ENCODE peak calls at places on chromosomes 2 and 18, in eight cellular contexts. One of them, this sample, is unnamed. For H3K36me3, the result is how much of the 10 kb centered on the place peaks cover.

GRCh38 chr2:130837811-130838565 is 1.3 kb downstream of the ARHGEF4 start:
- DNase-seq in MM.1S: no peak
- DNase-seq in neuronal stem cell: no peak
- DNase-seq in spleen: no peak
- DNase-seq in GM23248: no peak
- DNase-seq in breast epithelium: no peak
- DNase-seq in SK-N-SH: no peak
- DNase-seq in GM23338: peak
- DNase-seq in this sample: peak

GRCh38 chr2:33433279-33434235 is 42.9 kb upstream of the RASGRP3 start:
- DNase-seq in MM.1S: no peak
- DNase-seq in neuronal stem cell: no peak
- DNase-seq in spleen: no peak
- DNase-seq in GM23248: no peak
- DNase-seq in breast epithelium: no peak
- DNase-seq in SK-N-SH: no peak
- DNase-seq in GM23338: no peak
- DNase-seq in this sample: no peak

GRCh38 chr2:102256281-102256680 is 55.1 kb upstream of the IL1RL1 start:
- DNase-seq in MM.1S: peak
- DNase-seq in neuronal stem cell: no peak
- DNase-seq in spleen: no peak
- DNase-seq in GM23248: no peak
- DNase-seq in breast epithelium: no peak
- DNase-seq in SK-N-SH: no peak
- DNase-seq in GM23338: no peak
- DNase-seq in this sample: no peak

GRCh38 chr2:137886432-137886831 is 77.8 kb upstream of the HNMT start:
- DNase-seq in MM.1S: no peak
- DNase-seq in neuronal stem cell: no peak
- DNase-seq in spleen: no peak
- DNase-seq in GM23248: no peak
- DNase-seq in breast epithelium: no peak
- DNase-seq in SK-N-SH: no peak
- DNase-seq in GM23338: peak
- DNase-seq in this sample: no peak

GRCh38 chr2:226661789-226662545 is 137.7 kb downstream of the IRS1 start:
- DNase-seq in MM.1S: no peak
- DNase-seq in neuronal stem cell: no peak
- DNase-seq in spleen: no peak
- DNase-seq in GM23248: peak
- DNase-seq in breast epithelium: no peak
- DNase-seq in SK-N-SH: no peak
- DNase-seq in GM23338: no peak
- DNase-seq in this sample: no peak

GRCh38 chr18:29225351-29225750 is 1048.4 kb upstream of the CDH2 start:
- DNase-seq in MM.1S: no peak
- DNase-seq in neuronal stem cell: no peak
- DNase-seq in spleen: no peak
- DNase-seq in GM23248: peak
- DNase-seq in breast epithelium: no peak
- DNase-seq in SK-N-SH: no peak
- DNase-seq in GM23338: no peak
- DNase-seq in this sample: no peak

GRCh38 chr2:221347471-221347870 is 224.6 kb downstream of the EPHA4 start:
- DNase-seq in MM.1S: no peak
- DNase-seq in neuronal stem cell: no peak
- DNase-seq in spleen: no peak
- DNase-seq in GM23248: peak
- DNase-seq in breast epithelium: no peak
- DNase-seq in SK-N-SH: no peak
- DNase-seq in GM23338: no peak
- DNase-seq in this sample: no peak

GRCh38 chr18:72866901-72867701 is 686 bp downstream of the NETO1 start:
- DNase-seq in MM.1S: no peak
- DNase-seq in neuronal stem cell: peak
- DNase-seq in spleen: peak
- DNase-seq in GM23248: no peak
- DNase-seq in breast epithelium: no peak
- DNase-seq in SK-N-SH: peak
- DNase-seq in GM23338: peak
- DNase-seq in this sample: no peak

GRCh38 chr2:114010001-114010400 is 120.1 kb downstream of the ACTR3 start:
- DNase-seq in MM.1S: no peak
- DNase-seq in neuronal stem cell: no peak
- DNase-seq in spleen: no peak
- DNase-seq in GM23248: peak
- DNase-seq in breast epithelium: no peak
- DNase-seq in SK-N-SH: no peak
- DNase-seq in GM23338: no peak
- DNase-seq in this sample: no peak

GRCh38 chr18:22045221-22045918 is 124.0 kb upstream of the GATA6 start:
- DNase-seq in MM.1S: no peak
- DNase-seq in neuronal stem cell: no peak
- DNase-seq in spleen: no peak
- DNase-seq in GM23248: no peak
- DNase-seq in breast epithelium: no peak
- DNase-seq in SK-N-SH: no peak
- DNase-seq in GM23338: no peak
- DNase-seq in this sample: no peak

GRCh38 chr2:197207106-197207505 is 103.5 kb downstream of the ANKRD44 start:
- DNase-seq in MM.1S: no peak
- DNase-seq in neuronal stem cell: no peak
- DNase-seq in spleen: no peak
- DNase-seq in GM23248: peak
- DNase-seq in breast epithelium: no peak
- DNase-seq in SK-N-SH: no peak
- DNase-seq in GM23338: no peak
- DNase-seq in this sample: no peak

GRCh38 chr18:21179590-21180220 is 62.3 kb upstream of the GREB1L start:
- DNase-seq in MM.1S: peak
- DNase-seq in neuronal stem cell: peak
- DNase-seq in spleen: no peak
- DNase-seq in GM23248: peak
- DNase-seq in breast epithelium: no peak
- DNase-seq in SK-N-SH: peak
- DNase-seq in GM23338: peak
- DNase-seq in this sample: peak

GRCh38 chr2:64214281-64215115 is 70.3 kb upstream of the PELI1 start:
- DNase-seq in MM.1S: peak
- DNase-seq in neuronal stem cell: no peak
- DNase-seq in spleen: no peak
- DNase-seq in GM23248: peak
- DNase-seq in breast epithelium: no peak
- DNase-seq in SK-N-SH: no peak
- DNase-seq in GM23338: no peak
- DNase-seq in this sample: no peak

GRCh38 chr18:9712606-9713005 is 4.5 kb downstream of the RAB31 start:
- DNase-seq in MM.1S: no peak
- DNase-seq in neuronal stem cell: no peak
- DNase-seq in spleen: no peak
- DNase-seq in GM23248: peak
- DNase-seq in breast epithelium: no peak
- DNase-seq in SK-N-SH: no peak
- DNase-seq in GM23338: no peak
- DNase-seq in this sample: no peak

GRCh38 chr2:238669581-238670340 is 178.1 kb upstream of the TWIST2 start:
- DNase-seq in MM.1S: peak
- DNase-seq in neuronal stem cell: no peak
- DNase-seq in spleen: no peak
- DNase-seq in GM23248: no peak
- DNase-seq in breast epithelium: no peak
- DNase-seq in SK-N-SH: no peak
- DNase-seq in GM23338: no peak
- DNase-seq in this sample: no peak

GRCh38 chr18:50559750-50560680 is at the start of gene MAPK4:
- DNase-seq in MM.1S: peak
- DNase-seq in neuronal stem cell: peak
- DNase-seq in spleen: peak
- DNase-seq in GM23248: peak
- DNase-seq in breast epithelium: no peak
- DNase-seq in SK-N-SH: peak
- DNase-seq in GM23338: peak
- DNase-seq in this sample: peak

GRCh38 chr2:8851811-8852560 is 14.6 kb upstream of the KIDINS220 start:
- DNase-seq in MM.1S: no peak
- DNase-seq in neuronal stem cell: no peak
- DNase-seq in spleen: no peak
- DNase-seq in GM23248: peak
- DNase-seq in breast epithelium: no peak
- DNase-seq in SK-N-SH: no peak
- DNase-seq in GM23338: peak
- DNase-seq in this sample: no peak

GRCh38 chr2:196170202-196170680 is 1.1 kb downstream of the STK17B start:
- DNase-seq in MM.1S: peak
- DNase-seq in neuronal stem cell: no peak
- DNase-seq in spleen: no peak
- DNase-seq in GM23248: peak
- DNase-seq in breast epithelium: no peak
- DNase-seq in SK-N-SH: peak
- DNase-seq in GM23338: peak
- DNase-seq in this sample: no peak

GRCh38 chr2:176729706-176730569 is 460.7 kb downstream of the MTX2 start:
- DNase-seq in MM.1S: no peak
- DNase-seq in neuronal stem cell: no peak
- DNase-seq in spleen: no peak
- DNase-seq in GM23248: peak
- DNase-seq in breast epithelium: peak
- DNase-seq in SK-N-SH: peak
- DNase-seq in GM23338: no peak
- DNase-seq in this sample: peak

GRCh38 chr2:5673861-5674240 is 18.3 kb upstream of the SOX11 start:
- DNase-seq in MM.1S: no peak
- DNase-seq in neuronal stem cell: no peak
- DNase-seq in spleen: no peak
- DNase-seq in GM23248: peak
- DNase-seq in breast epithelium: no peak
- DNase-seq in SK-N-SH: no peak
- DNase-seq in GM23338: peak
- DNase-seq in this sample: no peak

GRCh38 chr2:205053827-205054410 is 508.6 kb downstream of the PARD3B start:
- DNase-seq in MM.1S: no peak
- DNase-seq in neuronal stem cell: no peak
- DNase-seq in spleen: no peak
- DNase-seq in GM23248: peak
- DNase-seq in breast epithelium: no peak
- DNase-seq in SK-N-SH: no peak
- DNase-seq in GM23338: no peak
- DNase-seq in this sample: no peak

GRCh38 chr2:25380023-25380422 is 38.3 kb upstream of the DNMT3A start:
- DNase-seq in MM.1S: no peak
- DNase-seq in neuronal stem cell: no peak
- DNase-seq in spleen: no peak
- DNase-seq in GM23248: no peak
- DNase-seq in breast epithelium: no peak
- DNase-seq in SK-N-SH: no peak
- DNase-seq in GM23338: no peak
- DNase-seq in this sample: no peak

GRCh38 chr2:190984595-190984994 is 29.4 kb downstream of the STAT1 start:
- DNase-seq in MM.1S: no peak
- DNase-seq in neuronal stem cell: no peak
- DNase-seq in spleen: no peak
- DNase-seq in GM23248: peak
- DNase-seq in breast epithelium: no peak
- DNase-seq in SK-N-SH: no peak
- DNase-seq in GM23338: no peak
- DNase-seq in this sample: no peak
- H3K36me3 ChIP-seq in MM.1S: under half
- H3K36me3 ChIP-seq in neuronal stem cell: half or more
- H3K36me3 ChIP-seq in spleen: half or more
- H3K36me3 ChIP-seq in GM23248: half or more
- H3K36me3 ChIP-seq in breast epithelium: under half
- H3K36me3 ChIP-seq in SK-N-SH: half or more
- H3K36me3 ChIP-seq in GM23338: under half
- H3K36me3 ChIP-seq in this sample: under half

DNA sequence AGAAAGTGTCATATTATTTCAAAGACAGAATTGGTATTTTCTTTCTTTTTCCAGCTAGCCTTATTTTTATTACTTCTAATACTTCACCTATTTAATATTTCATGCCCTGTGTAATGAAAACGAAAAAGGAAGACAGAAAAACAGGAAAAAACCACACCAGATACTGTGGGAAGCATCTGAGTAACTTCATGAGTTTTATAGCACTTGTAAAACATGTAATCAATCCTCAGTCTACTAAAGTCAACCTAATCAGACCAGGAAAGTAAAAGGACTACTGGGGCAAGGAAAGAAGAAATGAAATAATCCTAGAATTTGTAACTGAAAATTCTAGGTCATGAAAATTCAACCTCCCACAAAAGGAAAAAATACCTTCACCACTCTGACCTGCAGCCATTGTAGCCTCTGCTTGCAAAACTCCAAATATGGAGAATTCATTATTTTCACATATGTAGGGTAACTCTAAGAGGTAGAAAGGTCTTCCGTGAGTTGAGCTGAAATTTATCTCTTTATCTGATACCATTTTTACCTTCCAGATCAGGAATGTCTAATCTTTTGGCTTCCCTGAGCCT is 34.7 kb upstream of the STRN start:
- DNase-seq in MM.1S: no peak
- DNase-seq in neuronal stem cell: no peak
- DNase-seq in spleen: no peak
- DNase-seq in GM23248: no peak
- DNase-seq in breast epithelium: no peak
- DNase-seq in SK-N-SH: no peak
- DNase-seq in GM23338: no peak
- DNase-seq in this sample: no peak
- H3K36me3 ChIP-seq in MM.1S: under half
- H3K36me3 ChIP-seq in neuronal stem cell: half or more
- H3K36me3 ChIP-seq in spleen: half or more
- H3K36me3 ChIP-seq in GM23248: half or more
- H3K36me3 ChIP-seq in breast epithelium: under half
- H3K36me3 ChIP-seq in SK-N-SH: half or more
- H3K36me3 ChIP-seq in GM23338: under half
- H3K36me3 ChIP-seq in this sample: under half

DNA sequence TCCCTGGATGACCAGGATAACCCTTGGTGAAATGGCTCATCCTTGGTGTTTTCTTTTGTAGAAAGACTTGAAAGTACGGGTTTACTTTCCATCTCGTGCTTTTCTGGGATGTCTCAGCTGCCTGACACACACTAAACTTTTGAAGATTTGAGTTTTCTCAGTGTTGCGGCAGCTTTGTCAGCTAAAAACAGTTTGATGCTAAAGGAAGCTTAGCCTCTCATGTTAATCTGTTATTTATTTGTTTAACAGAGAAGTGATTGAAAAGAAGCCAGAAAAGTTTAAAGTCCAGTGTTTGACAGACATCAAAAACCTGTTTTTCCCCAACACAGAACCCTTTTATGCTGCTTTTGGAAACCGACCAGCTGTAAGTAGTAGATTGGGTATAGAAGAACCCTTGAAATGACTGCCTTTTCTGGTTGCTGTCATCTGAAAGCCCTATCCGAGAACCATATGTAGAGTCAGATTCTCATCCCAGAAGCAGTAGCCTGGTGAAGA is 72.8 kb downstream of the LPIN1 start:
- DNase-seq in MM.1S: no peak
- DNase-seq in neuronal stem cell: no peak
- DNase-seq in spleen: no peak
- DNase-seq in GM23248: no peak
- DNase-seq in breast epithelium: no peak
- DNase-seq in SK-N-SH: no peak
- DNase-seq in GM23338: no peak
- DNase-seq in this sample: no peak
- H3K36me3 ChIP-seq in MM.1S: under half
- H3K36me3 ChIP-seq in neuronal stem cell: half or more
- H3K36me3 ChIP-seq in spleen: half or more
- H3K36me3 ChIP-seq in GM23248: under half
- H3K36me3 ChIP-seq in breast epithelium: under half
- H3K36me3 ChIP-seq in SK-N-SH: half or more
- H3K36me3 ChIP-seq in GM23338: under half
- H3K36me3 ChIP-seq in this sample: under half

GRCh38 chr2:75654012-75654411 is 7.4 kb downstream of the MRPL19 start:
- DNase-seq in MM.1S: no peak
- DNase-seq in neuronal stem cell: no peak
- DNase-seq in spleen: no peak
- DNase-seq in GM23248: no peak
- DNase-seq in breast epithelium: no peak
- DNase-seq in SK-N-SH: no peak
- DNase-seq in GM23338: peak
- DNase-seq in this sample: no peak
- H3K36me3 ChIP-seq in MM.1S: under half
- H3K36me3 ChIP-seq in neuronal stem cell: half or more
- H3K36me3 ChIP-seq in spleen: half or more
- H3K36me3 ChIP-seq in GM23248: half or more
- H3K36me3 ChIP-seq in breast epithelium: under half
- H3K36me3 ChIP-seq in SK-N-SH: half or more
- H3K36me3 ChIP-seq in GM23338: under half
- H3K36me3 ChIP-seq in this sample: half or more

This sample was measured in pancreas.